ENCODE peak calls at places on chromosomes 4 and X, in eight cellular contexts. R is lower lobe of right lung, Z is body of pancreas, H is brain microvascular endothelial cell, O is Caco-2, K is GM10248, E is CD14-positive monocyte, S is pancreas. G is an unnamed sample.
A peak's percentile ranks its signal among the peaks of the same experiment; 100 is the strongest.

GRCh38 chrX:13898084-13898483 is 81.2 kb upstream of the GPM6B start:
- DNase-seq in R (no peak), E (no peak), K (peak; percentile 15), H (peak; percentile 6), O (no peak), S (no peak), Z (no peak), G (peak; percentile 26)

GRCh38 chr4:37693450-37694190 is 7.4 kb upstream of the RELL1 start:
- DNase-seq in H (peak; percentile 94), R (no peak), S (no peak), E (no peak), Z (no peak), K (no peak), O (no peak), G (no peak)

GRCh38 chrX:115649461-115650063 is 88.6 kb downstream of the PLS3 start:
- DNase-seq in E (no peak), Z (no peak), S (no peak), H (peak; percentile 23), K (no peak), O (no peak), R (no peak), G (no peak)

GRCh38 chrX:1281511-1281910 is 12.9 kb downstream of the CSF2RA start:
- DNase-seq in E (no peak), O (no peak), H (peak; percentile 10), R (no peak), K (no peak), S (no peak), Z (no peak), G (no peak)

GRCh38 chr4:136763844-136764446 is 768.3 kb downstream of the PCDH18 start:
- DNase-seq in R (no peak), E (no peak), O (no peak), S (no peak), K (no peak), Z (no peak), H (no peak), G (no peak)

GRCh38 chr4:2281575-2282343 is 19.9 kb upstream of the MXD4 start:
- DNase-seq in O (no peak), E (no peak), S (no peak), R (no peak), Z (no peak), H (no peak), K (no peak), G (peak; percentile 7)

GRCh38 chr4:1403591-1404572 is 2.4 kb downstream of the NKX1-1 start:
- DNase-seq in Z (no peak), H (no peak), O (no peak), K (no peak), R (peak; percentile 28), E (no peak), S (no peak), G (peak; percentile 44)

GRCh38 chr4:100754741-100755140 is 236.9 kb upstream of the EMCN start:
- DNase-seq in E (no peak), K (no peak), Z (no peak), S (no peak), R (no peak), H (no peak), O (no peak), G (no peak)

GRCh38 chrX:78104447-78105176 is 564 bp downstream of the PGK1 start:
- DNase-seq in R (peak; percentile 78), E (peak; percentile 65), Z (peak; percentile 51), H (no peak), O (peak; percentile 73), S (peak; percentile 39), K (peak; percentile 18), G (peak; percentile 14)

GRCh38 chrX:21529771-21530170 is 128.4 kb downstream of the KLHL34 start:
- DNase-seq in Z (no peak), E (no peak), S (no peak), O (no peak), H (peak; percentile 55), K (no peak), R (no peak), G (no peak)

GRCh38 chr4:146643812-146644401 is 5.2 kb downstream of the POU4F2 start:
- DNase-seq in H (no peak), K (peak; percentile 39), E (no peak), R (no peak), S (no peak), Z (no peak), O (no peak), G (no peak)

GRCh38 chrX:8364369-8365141 is 100.1 kb upstream of the VCX3B start:
- DNase-seq in E (no peak), K (no peak), H (no peak), R (peak; percentile 35), O (peak; percentile 35), S (no peak), Z (no peak), G (peak; percentile 39)
- TF ChIP-seq CTCF in E (no peak), K (peak; percentile 15), H (peak; percentile 69), R (peak; percentile 25), O (peak; percentile 42), S (no peak), Z (no peak), G (peak; percentile 16)

GRCh38 chrX:109350051-109350450 is 131.8 kb downstream of the GUCY2F start:
- DNase-seq in E (no peak), K (no peak), R (no peak), Z (no peak), O (no peak), H (no peak), S (no peak), G (no peak)
- TF ChIP-seq CTCF in E (no peak), K (no peak), R (no peak), Z (no peak), O (no peak), H (no peak), S (no peak), G (no peak)

DNA sequence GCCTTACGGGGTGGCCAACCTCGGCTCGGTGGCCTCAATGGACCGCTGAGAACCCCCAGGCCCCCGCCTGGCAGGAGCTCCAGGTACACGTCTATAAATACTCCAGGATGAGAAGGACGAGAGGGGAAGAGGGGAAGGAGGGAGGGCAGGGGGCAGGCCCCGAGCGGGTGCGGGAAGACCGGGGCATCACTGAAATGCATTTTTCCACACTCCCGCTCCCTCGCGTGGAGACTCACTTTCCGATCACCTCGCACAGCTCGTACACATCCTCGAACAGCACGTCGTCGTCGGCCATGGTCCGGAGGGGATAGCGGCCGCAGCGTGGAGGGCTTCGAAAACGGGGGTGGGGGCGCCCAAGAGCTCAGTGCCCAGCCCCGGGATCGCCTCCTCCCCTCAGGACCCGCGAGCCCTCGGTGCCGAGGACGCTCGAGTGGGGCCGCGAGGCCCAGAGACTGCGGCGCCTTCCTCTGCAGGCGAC is 621 bp downstream of the CASK start:
- DNase-seq in R (peak; percentile 47), E (no peak), H (no peak), O (peak; percentile 39), Z (peak; percentile 23), S (peak; percentile 48), K (peak; percentile 25), G (peak; percentile 68)
- TF ChIP-seq CTCF in R (no peak), E (no peak), H (peak; percentile 20), O (no peak), Z (no peak), S (no peak), K (peak; percentile 15), G (no peak)

DNA sequence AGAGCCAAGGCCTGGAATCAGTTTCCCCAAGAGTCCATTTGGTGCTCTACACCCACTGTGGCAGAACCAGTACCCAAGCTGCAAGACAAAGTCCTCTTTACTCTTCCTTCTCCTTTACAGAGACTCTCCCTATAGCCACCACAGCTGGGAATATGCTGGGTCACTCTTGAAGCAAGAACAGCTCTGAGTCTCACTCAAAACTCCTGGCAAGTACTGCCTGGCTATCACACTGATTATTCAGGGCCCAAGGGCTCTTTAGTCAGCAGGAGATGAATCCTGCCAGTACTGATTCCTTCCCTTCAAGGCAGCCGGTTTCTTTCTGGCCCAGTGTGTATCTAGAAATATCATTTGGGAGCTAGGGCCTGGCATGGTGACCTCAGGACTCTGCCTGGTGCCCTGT is 130.9 kb downstream of the AR start:
- DNase-seq in S (no peak), R (no peak), K (no peak), Z (no peak), E (no peak), O (no peak), H (no peak), G (no peak)
- TF ChIP-seq CTCF in S (no peak), R (no peak), K (no peak), Z (no peak), E (no peak), O (no peak), H (no peak), G (no peak)

GRCh38 chr4:6773106-6773505 is 9.4 kb upstream of the KIAA0232 start:
- DNase-seq in E (no peak), H (peak; percentile 48), O (no peak), K (no peak), S (no peak), Z (no peak), R (no peak), G (no peak)
- TF ChIP-seq CTCF in E (no peak), H (no peak), O (no peak), K (no peak), S (no peak), Z (no peak), R (no peak), G (no peak)

GRCh38 chrX:106619797-106620196 is 8.0 kb downstream of the RADX start:
- DNase-seq in Z (no peak), O (no peak), E (no peak), H (no peak), S (no peak), K (no peak), R (no peak), G (no peak)
- TF ChIP-seq CTCF in Z (no peak), O (no peak), E (no peak), H (peak; percentile 64), S (no peak), K (peak; percentile 20), R (peak; percentile 32), G (peak; percentile 15)

DNA sequence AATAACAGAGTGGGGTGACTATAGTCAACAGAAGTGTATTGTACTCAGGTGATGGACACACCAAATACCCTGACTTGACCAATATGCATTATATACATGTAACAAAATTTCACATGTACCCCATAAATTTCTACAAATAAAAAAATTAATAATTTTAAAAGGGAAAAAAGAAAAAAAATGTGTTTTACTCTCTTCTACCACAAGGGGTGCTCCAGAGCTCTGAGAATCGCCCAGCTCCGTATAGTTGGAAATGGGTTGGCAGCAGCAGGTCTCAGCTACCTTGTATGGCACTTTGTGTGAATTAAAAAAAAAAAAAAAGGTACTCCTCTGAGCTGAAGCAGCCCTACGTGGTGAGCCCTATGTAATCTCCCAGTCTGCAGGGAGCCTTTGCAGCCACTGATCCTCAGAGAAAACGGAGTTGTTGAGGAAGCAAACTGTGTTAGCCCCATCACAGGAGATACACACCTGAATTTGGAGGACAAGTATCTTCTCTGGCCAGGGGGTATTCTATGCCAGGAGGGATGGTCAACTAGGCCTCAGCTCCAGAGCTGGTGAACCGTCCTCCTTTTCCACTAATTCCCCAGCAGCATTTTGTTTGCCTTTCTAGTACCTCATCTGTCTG is 17.2 kb upstream of the POLA1 start:
- DNase-seq in H (no peak), S (no peak), K (peak; percentile 31), O (no peak), Z (no peak), E (no peak), R (no peak), G (no peak)
- TF ChIP-seq CTCF in H (peak; percentile 71), S (peak; percentile 68), K (peak; percentile 8), O (peak; percentile 31), Z (peak; percentile 50), E (peak; percentile 59), R (peak; percentile 49), G (peak; percentile 61)

GRCh38 chrX:24241822-24242648 is 71.8 kb downstream of the SUPT20HL2 start:
- DNase-seq in H (peak; percentile 24), S (peak; percentile 33), K (peak; percentile 44), E (no peak), Z (peak; percentile 55), O (no peak), R (no peak), G (no peak)
- TF ChIP-seq CTCF in H (peak; percentile 58), S (peak; percentile 41), K (peak; percentile 28), E (no peak), Z (no peak), O (no peak), R (peak; percentile 33), G (peak; percentile 13)